ENCODE peak calls at places on chromosomes 2 and 18, in nine cellular contexts. M is neural crest cell; V is A549; X is choroid plexus epithelial cell; W is AG04449; H is brain microvascular endothelial cell; G is CD4-positive, alpha-beta T cell; P is upper lobe of right lung; O is tibial nerve. U is an unnamed sample.

GRCh38 chr2:151796774-151797173 is 31.4 kb downstream of the ARL5A start:
- DNase-seq in M (no peak), V (no peak), X (peak), W (no peak), H (no peak), G (no peak), P (no peak), O (no peak), U (no peak)

GRCh38 chr2:198498048-198498447 is 693.7 kb downstream of the PLCL1 start:
- DNase-seq in M (no peak), V (no peak), X (no peak), W (no peak), H (no peak), G (no peak), P (no peak), O (no peak), U (no peak)

GRCh38 chr2:21161122-21161521 is 37.4 kb downstream of the TDRD15 start:
- DNase-seq in M (no peak), V (no peak), X (no peak), W (no peak), H (no peak), G (no peak), P (peak), O (no peak), U (no peak)

GRCh38 chr2:180130403-180130802 is 123.3 kb upstream of the CWC22 start:
- DNase-seq in M (no peak), V (no peak), X (no peak), W (no peak), H (peak), G (no peak), P (no peak), O (no peak), U (no peak)

GRCh38 chr18:30271716-30272115 is 770.8 kb downstream of the DSC3 start:
- DNase-seq in M (no peak), V (no peak), X (no peak), W (no peak), H (no peak), G (no peak), P (no peak), O (no peak), U (no peak)

GRCh38 chr2:134367915-134368911 is 114.3 kb downstream of the MGAT5 start:
- DNase-seq in M (no peak), V (no peak), X (peak), W (no peak), H (peak), G (no peak), P (no peak), O (no peak), U (no peak)

GRCh38 chr2:157363612-157364101 is 38.0 kb upstream of the ERMN start:
- DNase-seq in M (no peak), V (no peak), X (no peak), W (no peak), H (no peak), G (no peak), P (no peak), O (no peak), U (no peak)

GRCh38 chr2:167510071-167510759 is 621.9 kb downstream of the XIRP2 start:
- DNase-seq in M (no peak), V (peak), X (peak), W (no peak), H (no peak), G (no peak), P (no peak), O (no peak), U (no peak)

GRCh38 chr2:172103471-172104292 is 982 bp upstream of the DLX2 start:
- DNase-seq in M (peak), V (peak), X (peak), W (no peak), H (peak), G (no peak), P (peak), O (peak), U (peak)

GRCh38 chr2:127410871-127411396 is 7.3 kb upstream of the PROC start:
- DNase-seq in M (no peak), V (peak), X (peak), W (no peak), H (no peak), G (no peak), P (peak), O (no peak), U (peak)

GRCh38 chr2:219125225-219125885 is 35.3 kb downstream of the NHEJ1 start:
- DNase-seq in M (no peak), V (peak), X (peak), W (no peak), H (peak), G (no peak), P (peak), O (no peak), U (no peak)

GRCh38 chr2:82992948-82993347 is 1466.1 kb downstream of the SUCLG1 start:
- DNase-seq in M (no peak), V (no peak), X (no peak), W (no peak), H (no peak), G (no peak), P (no peak), O (no peak), U (no peak)

DNA sequence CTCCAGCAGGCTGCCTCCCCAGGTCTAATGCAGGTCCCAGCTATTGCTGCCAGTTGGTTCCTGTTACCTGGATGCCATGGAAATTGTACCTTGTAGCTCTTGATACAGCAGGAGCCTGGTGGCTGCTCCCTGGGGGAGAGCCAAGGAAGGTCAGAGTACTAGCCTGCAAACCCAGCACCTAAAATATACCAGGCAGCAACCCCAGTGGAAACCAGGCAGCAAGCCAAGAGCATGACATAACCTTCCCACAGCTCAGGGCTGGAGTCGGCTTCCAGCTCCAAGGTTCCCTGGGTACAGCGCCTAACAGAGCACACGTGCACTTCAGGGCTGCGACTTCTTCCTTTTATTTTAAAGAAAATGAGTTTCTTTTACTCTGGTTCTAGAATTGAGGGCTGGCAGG is 30.3 kb downstream of the TNP1 start:
- DNase-seq in M (no peak), V (no peak), X (peak), W (no peak), H (peak), G (no peak), P (no peak), O (peak), U (no peak)
- TF ChIP-seq CTCF in M (no peak), V (no peak), X (no peak), W (no peak), H (no peak), G (no peak), P (no peak), O (no peak), U (no peak)

GRCh38 chr2:106845716-106846115 is 40.3 kb downstream of the ST6GAL2 start:
- DNase-seq in M (no peak), V (no peak), X (no peak), W (no peak), H (no peak), G (no peak), P (no peak), O (no peak), U (no peak)
- TF ChIP-seq CTCF in M (no peak), V (no peak), X (no peak), W (no peak), H (no peak), G (no peak), P (no peak), O (no peak), U (no peak)

GRCh38 chr2:164430166-164430783 is 191.0 kb downstream of the GRB14 start:
- DNase-seq in M (peak), V (peak), X (peak), W (peak), H (peak), G (no peak), P (no peak), O (peak), U (peak)
- TF ChIP-seq CTCF in M (peak), V (peak), X (peak), W (peak), H (peak), G (no peak), P (peak), O (peak), U (peak)

DNA sequence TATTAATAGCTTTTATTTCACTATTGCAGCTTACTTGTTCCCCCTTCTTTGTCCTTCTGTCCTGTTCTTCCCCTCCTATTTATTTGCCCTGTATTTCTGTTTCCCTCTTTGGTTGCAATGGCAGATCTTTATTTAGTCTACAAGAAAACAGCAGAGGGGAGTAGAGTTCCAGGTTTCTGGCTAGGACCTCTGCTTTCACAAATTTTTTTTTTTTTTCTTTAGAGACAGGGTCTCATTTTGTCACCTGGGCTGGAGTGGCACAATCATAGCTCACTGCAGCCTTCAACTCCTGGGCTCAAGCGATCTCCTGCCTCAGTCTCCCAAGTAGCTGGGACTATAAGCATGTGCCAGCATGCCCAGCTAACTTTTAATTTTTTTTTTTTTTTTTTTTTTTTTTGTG is 188.1 kb upstream of the SPRED2 start:
- DNase-seq in M (no peak), V (no peak), X (peak), W (no peak), H (no peak), G (no peak), P (no peak), O (no peak), U (no peak)
- TF ChIP-seq CTCF in M (peak), V (no peak), X (peak), W (no peak), H (no peak), G (no peak), P (no peak), O (no peak), U (no peak)

DNA sequence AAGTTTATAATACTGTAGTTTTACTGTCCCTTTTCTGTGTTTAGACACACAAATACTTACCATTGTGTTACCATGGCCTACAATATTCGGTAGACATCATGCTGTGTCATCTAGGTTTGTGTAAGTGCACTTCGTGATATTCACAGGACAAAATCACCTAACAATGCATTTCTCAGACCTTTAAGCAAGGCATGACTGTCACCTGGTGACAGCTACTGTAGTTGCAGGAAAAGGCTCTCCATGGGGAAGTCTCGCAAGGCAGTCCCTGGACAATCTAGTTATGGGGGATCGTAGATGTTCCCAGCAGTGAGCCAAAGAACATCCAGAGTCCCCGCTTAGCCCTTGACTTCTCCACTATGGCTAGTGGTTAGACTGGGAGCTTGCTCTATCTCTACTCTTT is 73.1 kb downstream of the EIF2AK3 start:
- DNase-seq in M (no peak), V (peak), X (no peak), W (no peak), H (no peak), G (no peak), P (no peak), O (no peak), U (no peak)
- TF ChIP-seq CTCF in M (no peak), V (no peak), X (peak), W (no peak), H (no peak), G (no peak), P (no peak), O (no peak), U (no peak)

U was measured in GM20000.